ENCODE peak calls at places on chromosomes 13 and 19, in six cellular contexts. L is AG09309, U is WTC11, C is smooth muscle cell of the brain vasculature, Y is iris pigment epithelial cell, B is T-cell. P is an unnamed sample.
A peak's percentile ranks its signal among the peaks of the same experiment; 100 is the strongest.

GRCh38 chr13:47903836-47904235 is 97.2 kb downstream of the SUCLA2 start:
- DNase-seq in Y (peak; percentile 80), C (no peak), B (no peak), L (peak; percentile 56), U (no peak), P (peak; percentile 81)

GRCh38 chr13:46633416-46633815 is 80.4 kb downstream of the LRCH1 start:
- DNase-seq in B (no peak), Y (peak; percentile 83), U (no peak), L (peak; percentile 29), C (no peak), P (peak; percentile 77)

GRCh38 chr13:50133277-50133953 is 118.2 kb downstream of the KCNRG start:
- DNase-seq in B (no peak), L (no peak), C (no peak), Y (no peak), U (peak; percentile 59), P (no peak)

GRCh38 chr19:37654118-37654517 is 1.1 kb downstream of the ZFP30 start:
- DNase-seq in C (no peak), U (no peak), Y (peak; percentile 4), B (no peak), L (no peak), P (peak; percentile 5)

GRCh38 chr13:98041081-98041820 is 87.8 kb downstream of the IPO5 start:
- DNase-seq in B (no peak), Y (no peak), U (no peak), C (no peak), L (no peak), P (no peak)

GRCh38 chr19:623974-624373 is 9.4 kb downstream of the POLRMT start:
- DNase-seq in U (no peak), C (peak; percentile 98), B (no peak), L (peak; percentile 52), Y (peak; percentile 91), P (peak; percentile 86)

GRCh38 chr13:47499358-47500150 is 501.5 kb downstream of the SUCLA2 start:
- DNase-seq in U (no peak), C (no peak), Y (peak; percentile 78), L (peak; percentile 71), B (no peak), P (peak; percentile 97)

GRCh38 chr13:41327994-41328778 is 17.1 kb downstream of the NAA16 start:
- DNase-seq in C (no peak), L (no peak), Y (peak; percentile 63), U (no peak), B (no peak), P (no peak)

GRCh38 chr19:17688853-17689595 is 870 bp upstream of the UNC13A start:
- DNase-seq in U (peak; percentile 44), C (no peak), Y (no peak), B (no peak), L (no peak), P (no peak)

GRCh38 chr13:79149210-79149609 is 256.8 kb downstream of the RBM26 start:
- DNase-seq in C (no peak), L (no peak), B (no peak), U (no peak), Y (no peak), P (no peak)

GRCh38 chr13:106418556-106418955 is 116.9 kb downstream of the EFNB2 start:
- DNase-seq in Y (peak; percentile 70), L (peak; percentile 91), C (peak; percentile 18), B (no peak), U (no peak), P (peak; percentile 97)

GRCh38 chr13:25910243-25910642 is 141.6 kb downstream of the SHISA2 start:
- DNase-seq in L (no peak), C (no peak), U (no peak), B (no peak), Y (no peak), P (no peak)

GRCh38 chr19:531009-531752 is 379 bp upstream of the CDC34 start:
- DNase-seq in B (peak; percentile 85), L (no peak), C (peak; percentile 62), U (peak; percentile 82), Y (peak; percentile 76), P (peak; percentile 72)

GRCh38 chr19:44694184-44694579 is 4.8 kb upstream of the CEACAM16 start:
- DNase-seq in L (no peak), B (peak; percentile 9), U (no peak), Y (no peak), C (no peak), P (no peak)

GRCh38 chr19:15317392-15318011 is 14.8 kb downstream of the BRD4 start:
- DNase-seq in C (no peak), L (no peak), B (no peak), U (no peak), Y (peak; percentile 82), P (no peak)

GRCh38 chr13:23453132-23453531 is 19.6 kb upstream of the SACS start:
- DNase-seq in Y (no peak), U (no peak), B (no peak), L (no peak), C (no peak), P (no peak)

GRCh38 chr19:13102666-13103584 is at the start of gene LYL1:
- DNase-seq in U (peak; percentile 67), L (no peak), Y (peak; percentile 53), B (no peak), C (no peak), P (no peak)

GRCh38 chr13:23680836-23681235 is 110.6 kb downstream of the TNFRSF19 start:
- DNase-seq in B (no peak), Y (no peak), L (no peak), C (no peak), U (no peak), P (no peak)

GRCh38 chr19:50204811-50205675 is 1.6 kb downstream of the MYH14 start:
- DNase-seq in B (no peak), C (no peak), U (peak; percentile 96), Y (no peak), L (no peak), P (no peak)

GRCh38 chr13:44578064-44578394 is 1.9 kb upstream of the TSC22D1 start:
- DNase-seq in Y (no peak), B (no peak), U (no peak), C (no peak), L (peak; percentile 10), P (peak; percentile 59)

GRCh38 chr13:77001963-77002587 is 10.2 kb downstream of the CLN5 start:
- DNase-seq in Y (no peak), B (no peak), U (no peak), L (no peak), C (no peak), P (no peak)

GRCh38 chr13:33188093-33188882 is 97.3 kb downstream of the STARD13 start:
- DNase-seq in U (no peak), B (no peak), Y (peak; percentile 73), C (no peak), L (no peak), P (peak; percentile 61)

GRCh38 chr19:46603195-46603637 is 2.1 kb downstream of the CALM3 start:
- DNase-seq in U (no peak), L (no peak), Y (no peak), B (no peak), C (no peak), P (no peak)

GRCh38 chr13:73230714-73231113 is 171.9 kb downstream of the KLF5 start:
- DNase-seq in B (peak; percentile 42), U (no peak), Y (peak; percentile 46), L (no peak), C (no peak), P (peak; percentile 11)

GRCh38 chr13:53200498-53201453 is 172.2 kb downstream of the OLFM4 start:
- DNase-seq in Y (peak; percentile 31), B (no peak), U (peak; percentile 90), C (no peak), L (no peak), P (peak; percentile 19)

GRCh38 chr13:65679240-65679639 is 1550.9 kb downstream of the PCDH9 start:
- DNase-seq in B (no peak), U (no peak), C (peak; percentile 6), L (no peak), Y (peak; percentile 79), P (peak; percentile 64)

GRCh38 chr13:48542581-48543341 is 9.9 kb upstream of the RCBTB2 start:
- DNase-seq in Y (peak; percentile 45), U (peak; percentile 41), B (no peak), C (no peak), L (no peak), P (peak; percentile 20)

GRCh38 chr13:99805361-99805760 is 166.2 kb downstream of the ZIC5 start:
- DNase-seq in C (no peak), L (no peak), Y (no peak), B (no peak), U (peak; percentile 66), P (no peak)

GRCh38 chr13:112024577-112024976 is 42.4 kb upstream of the SOX1 start:
- DNase-seq in B (no peak), C (no peak), U (no peak), L (no peak), Y (no peak), P (no peak)

P was measured in fibroblast of mammary gland.